ENCODE peak calls at places on chromosome 7, in seven cellular contexts. One of them, this sample, is unnamed.
A peak's percentile ranks its signal among the peaks of the same experiment; 100 is the strongest.

GRCh38 chr7:127226685-127227374 is 25.9 kb downstream of the GRM8 start:
- DNase-seq in tibial nerve: no peak
- DNase-seq in mucosa of descending colon: no peak
- DNase-seq in kidney: no peak
- DNase-seq in fibroblast of mammary gland: no peak
- DNase-seq in GM12865: no peak
- DNase-seq in AG09319: no peak
- DNase-seq in this sample: no peak

GRCh38 chr7:124351950-124352349 is 319.1 kb upstream of the TMEM229A start:
- DNase-seq in tibial nerve: no peak
- DNase-seq in mucosa of descending colon: no peak
- DNase-seq in kidney: no peak
- DNase-seq in fibroblast of mammary gland: no peak
- DNase-seq in GM12865: no peak
- DNase-seq in AG09319: no peak
- DNase-seq in this sample: no peak

GRCh38 chr7:148623586-148624282 is 33.2 kb downstream of the C7orf33 start:
- DNase-seq in tibial nerve: no peak
- DNase-seq in mucosa of descending colon: no peak
- DNase-seq in kidney: no peak
- DNase-seq in fibroblast of mammary gland: peak; percentile 45
- DNase-seq in GM12865: no peak
- DNase-seq in AG09319: no peak
- DNase-seq in this sample: no peak

GRCh38 chr7:25597881-25598456 is 369.7 kb upstream of the NPVF start:
- DNase-seq in tibial nerve: peak; percentile 42
- DNase-seq in mucosa of descending colon: no peak
- DNase-seq in kidney: no peak
- DNase-seq in fibroblast of mammary gland: no peak
- DNase-seq in GM12865: peak; percentile 7
- DNase-seq in AG09319: no peak
- DNase-seq in this sample: no peak

GRCh38 chr7:136976504-136977251 is 108.2 kb downstream of the CHRM2 start:
- DNase-seq in tibial nerve: no peak
- DNase-seq in mucosa of descending colon: no peak
- DNase-seq in kidney: no peak
- DNase-seq in fibroblast of mammary gland: no peak
- DNase-seq in GM12865: no peak
- DNase-seq in AG09319: no peak
- DNase-seq in this sample: no peak

GRCh38 chr7:24756989-24757798 is at the start of gene GSDME:
- DNase-seq in tibial nerve: no peak
- DNase-seq in mucosa of descending colon: peak; percentile 59
- DNase-seq in kidney: peak; percentile 83
- DNase-seq in fibroblast of mammary gland: peak; percentile 49
- DNase-seq in GM12865: peak; percentile 80
- DNase-seq in AG09319: no peak
- DNase-seq in this sample: no peak

GRCh38 chr7:38393874-38394273 is 120.4 kb upstream of the TARP start:
- DNase-seq in tibial nerve: no peak
- DNase-seq in mucosa of descending colon: no peak
- DNase-seq in kidney: no peak
- DNase-seq in fibroblast of mammary gland: no peak
- DNase-seq in GM12865: peak; percentile 26
- DNase-seq in AG09319: no peak
- DNase-seq in this sample: no peak

GRCh38 chr7:45454771-45455170 is 119.4 kb upstream of the ADCY1 start:
- DNase-seq in tibial nerve: no peak
- DNase-seq in mucosa of descending colon: no peak
- DNase-seq in kidney: no peak
- DNase-seq in fibroblast of mammary gland: no peak
- DNase-seq in GM12865: no peak
- DNase-seq in AG09319: no peak
- DNase-seq in this sample: no peak

GRCh38 chr7:141295367-141295895 is 221.6 kb downstream of the TMEM178B start:
- DNase-seq in tibial nerve: no peak
- DNase-seq in mucosa of descending colon: no peak
- DNase-seq in kidney: no peak
- DNase-seq in fibroblast of mammary gland: no peak
- DNase-seq in GM12865: no peak
- DNase-seq in AG09319: no peak
- DNase-seq in this sample: no peak

GRCh38 chr7:106238830-106239229 is 46.0 kb downstream of the NAMPT start:
- DNase-seq in tibial nerve: no peak
- DNase-seq in mucosa of descending colon: no peak
- DNase-seq in kidney: no peak
- DNase-seq in fibroblast of mammary gland: no peak
- DNase-seq in GM12865: no peak
- DNase-seq in AG09319: no peak
- DNase-seq in this sample: no peak

GRCh38 chr7:50667338-50667737 is 102.1 kb upstream of the DDC start:
- DNase-seq in tibial nerve: no peak
- DNase-seq in mucosa of descending colon: no peak
- DNase-seq in kidney: no peak
- DNase-seq in fibroblast of mammary gland: peak; percentile 31
- DNase-seq in GM12865: no peak
- DNase-seq in AG09319: no peak
- DNase-seq in this sample: no peak

GRCh38 chr7:108046952-108047506 is 44.1 kb upstream of the LAMB1 start:
- DNase-seq in tibial nerve: no peak
- DNase-seq in mucosa of descending colon: no peak
- DNase-seq in kidney: no peak
- DNase-seq in fibroblast of mammary gland: no peak
- DNase-seq in GM12865: no peak
- DNase-seq in AG09319: no peak
- DNase-seq in this sample: no peak

GRCh38 chr7:55030314-55030713 is 11.5 kb downstream of the EGFR start:
- DNase-seq in tibial nerve: no peak
- DNase-seq in mucosa of descending colon: no peak
- DNase-seq in kidney: no peak
- DNase-seq in fibroblast of mammary gland: peak; percentile 44
- DNase-seq in GM12865: no peak
- DNase-seq in AG09319: no peak
- DNase-seq in this sample: no peak

GRCh38 chr7:138886501-138886917 is 88.5 kb upstream of the ATP6V0A4 start:
- DNase-seq in tibial nerve: peak; percentile 92
- DNase-seq in mucosa of descending colon: no peak
- DNase-seq in kidney: no peak
- DNase-seq in fibroblast of mammary gland: peak; percentile 76
- DNase-seq in GM12865: peak; percentile 83
- DNase-seq in AG09319: peak; percentile 61
- DNase-seq in this sample: no peak

GRCh38 chr7:137343483-137343841 is at the start of gene PTN:
- DNase-seq in tibial nerve: no peak
- DNase-seq in mucosa of descending colon: peak; percentile 23
- DNase-seq in kidney: peak; percentile 74
- DNase-seq in fibroblast of mammary gland: peak; percentile 57
- DNase-seq in GM12865: no peak
- DNase-seq in AG09319: peak; percentile 42
- DNase-seq in this sample: no peak

GRCh38 chr7:45179666-45180065 is 22.1 kb downstream of the RAMP3 start:
- DNase-seq in tibial nerve: no peak
- DNase-seq in mucosa of descending colon: no peak
- DNase-seq in kidney: peak; percentile 10
- DNase-seq in fibroblast of mammary gland: no peak
- DNase-seq in GM12865: no peak
- DNase-seq in AG09319: no peak
- DNase-seq in this sample: no peak

GRCh38 chr7:45100761-45101480 is 10.6 kb downstream of the TBRG4 start:
- DNase-seq in tibial nerve: no peak
- DNase-seq in mucosa of descending colon: no peak
- DNase-seq in kidney: no peak
- DNase-seq in fibroblast of mammary gland: no peak
- DNase-seq in GM12865: no peak
- DNase-seq in AG09319: no peak
- DNase-seq in this sample: no peak

GRCh38 chr7:42222891-42223290 is 14.1 kb downstream of the GLI3 start:
- DNase-seq in tibial nerve: no peak
- DNase-seq in mucosa of descending colon: no peak
- DNase-seq in kidney: no peak
- DNase-seq in fibroblast of mammary gland: no peak
- DNase-seq in GM12865: no peak
- DNase-seq in AG09319: no peak
- DNase-seq in this sample: no peak

GRCh38 chr7:87517136-87517805 is 41.8 kb upstream of the ABCB4 start:
- DNase-seq in tibial nerve: no peak
- DNase-seq in mucosa of descending colon: no peak
- DNase-seq in kidney: no peak
- DNase-seq in fibroblast of mammary gland: peak; percentile 36
- DNase-seq in GM12865: no peak
- DNase-seq in AG09319: no peak
- DNase-seq in this sample: no peak

GRCh38 chr7:153641202-153641601 is 411.0 kb upstream of the DPP6 start:
- DNase-seq in tibial nerve: no peak
- DNase-seq in mucosa of descending colon: no peak
- DNase-seq in kidney: no peak
- DNase-seq in fibroblast of mammary gland: no peak
- DNase-seq in GM12865: no peak
- DNase-seq in AG09319: no peak
- DNase-seq in this sample: no peak

GRCh38 chr7:67311901-67312300 is 315.3 kb downstream of the TYW1 start:
- DNase-seq in tibial nerve: no peak
- DNase-seq in mucosa of descending colon: no peak
- DNase-seq in kidney: no peak
- DNase-seq in fibroblast of mammary gland: peak; percentile 54
- DNase-seq in GM12865: no peak
- DNase-seq in AG09319: no peak
- DNase-seq in this sample: no peak

GRCh38 chr7:108418941-108419340 is 37.3 kb downstream of the NRCAM start:
- DNase-seq in tibial nerve: no peak
- DNase-seq in mucosa of descending colon: no peak
- DNase-seq in kidney: no peak
- DNase-seq in fibroblast of mammary gland: peak; percentile 51
- DNase-seq in GM12865: no peak
- DNase-seq in AG09319: no peak
- DNase-seq in this sample: no peak

GRCh38 chr7:34070486-34071323 is 165.4 kb downstream of the BMPER start:
- DNase-seq in tibial nerve: no peak
- DNase-seq in mucosa of descending colon: no peak
- DNase-seq in kidney: no peak
- DNase-seq in fibroblast of mammary gland: peak; percentile 87
- DNase-seq in GM12865: no peak
- DNase-seq in AG09319: no peak
- DNase-seq in this sample: no peak

GRCh38 chr7:143361552-143362125 is 874 bp downstream of the FAM131B start:
- DNase-seq in tibial nerve: no peak
- DNase-seq in mucosa of descending colon: no peak
- DNase-seq in kidney: no peak
- DNase-seq in fibroblast of mammary gland: no peak
- DNase-seq in GM12865: no peak
- DNase-seq in AG09319: no peak
- DNase-seq in this sample: no peak

GRCh38 chr7:35513828-35514227 is 181.1 kb downstream of the HERPUD2 start:
- DNase-seq in tibial nerve: no peak
- DNase-seq in mucosa of descending colon: no peak
- DNase-seq in kidney: no peak
- DNase-seq in fibroblast of mammary gland: peak; percentile 30
- DNase-seq in GM12865: no peak
- DNase-seq in AG09319: no peak
- DNase-seq in this sample: no peak

GRCh38 chr7:115749924-115750323 is 280.6 kb downstream of the TFEC start:
- DNase-seq in tibial nerve: no peak
- DNase-seq in mucosa of descending colon: no peak
- DNase-seq in kidney: no peak
- DNase-seq in fibroblast of mammary gland: no peak
- DNase-seq in GM12865: no peak
- DNase-seq in AG09319: no peak
- DNase-seq in this sample: no peak

GRCh38 chr7:5780801-5781496 is 514 bp downstream of the RNF216 start:
- DNase-seq in tibial nerve: peak; percentile 15
- DNase-seq in mucosa of descending colon: peak; percentile 75
- DNase-seq in kidney: peak; percentile 84
- DNase-seq in fibroblast of mammary gland: peak; percentile 19
- DNase-seq in GM12865: peak; percentile 39
- DNase-seq in AG09319: no peak
- DNase-seq in this sample: peak; percentile 24

GRCh38 chr7:75892634-75893272 is 13.9 kb downstream of the RHBDD2 start:
- DNase-seq in tibial nerve: peak; percentile 60
- DNase-seq in mucosa of descending colon: no peak
- DNase-seq in kidney: peak; percentile 87
- DNase-seq in fibroblast of mammary gland: peak; percentile 47
- DNase-seq in GM12865: no peak
- DNase-seq in AG09319: no peak
- DNase-seq in this sample: no peak

GRCh38 chr7:877312-878232 is 1.2 kb downstream of the GET4 start:
- DNase-seq in tibial nerve: no peak
- DNase-seq in mucosa of descending colon: peak; percentile 67
- DNase-seq in kidney: peak; percentile 86
- DNase-seq in fibroblast of mammary gland: no peak
- DNase-seq in GM12865: peak; percentile 37
- DNase-seq in AG09319: no peak
- DNase-seq in this sample: no peak

DNA sequence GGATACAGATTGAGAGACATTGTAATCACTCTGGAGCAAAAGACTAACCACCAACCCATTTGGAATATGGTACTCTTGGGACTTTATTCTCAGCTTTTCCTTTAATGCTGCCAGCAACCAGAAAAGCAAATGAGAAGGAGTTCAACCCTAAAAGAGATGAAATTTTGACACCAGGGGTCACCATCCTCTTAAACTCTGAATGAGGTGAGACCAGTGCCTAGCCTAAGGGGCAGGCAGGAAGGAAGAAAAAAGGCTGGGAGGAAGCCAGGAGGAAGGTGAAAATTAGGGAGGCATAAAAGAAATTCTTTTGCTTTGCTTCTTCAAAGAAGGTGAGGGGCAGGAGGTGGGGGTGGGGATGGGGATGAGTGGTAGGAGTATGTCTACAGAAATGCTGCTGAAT is 135.8 kb downstream of the JAZF1 start:
- DNase-seq in tibial nerve: no peak
- DNase-seq in mucosa of descending colon: no peak
- DNase-seq in kidney: no peak
- DNase-seq in fibroblast of mammary gland: no peak
- DNase-seq in GM12865: no peak
- DNase-seq in AG09319: no peak
- DNase-seq in this sample: no peak
- TF ChIP-seq CTCF in tibial nerve: no peak
- TF ChIP-seq CTCF in mucosa of descending colon: no peak
- TF ChIP-seq CTCF in kidney: no peak
- TF ChIP-seq CTCF in fibroblast of mammary gland: no peak
- TF ChIP-seq CTCF in GM12865: no peak
- TF ChIP-seq CTCF in AG09319: no peak
- TF ChIP-seq CTCF in this sample: no peak

GRCh38 chr7:112571852-112572607 is 91.2 kb downstream of the LSMEM1 start:
- DNase-seq in tibial nerve: no peak
- DNase-seq in mucosa of descending colon: no peak
- DNase-seq in kidney: no peak
- DNase-seq in fibroblast of mammary gland: no peak
- DNase-seq in GM12865: no peak
- DNase-seq in AG09319: no peak
- DNase-seq in this sample: no peak
- TF ChIP-seq CTCF in tibial nerve: no peak
- TF ChIP-seq CTCF in mucosa of descending colon: no peak
- TF ChIP-seq CTCF in kidney: no peak
- TF ChIP-seq CTCF in fibroblast of mammary gland: peak; percentile 8
- TF ChIP-seq CTCF in GM12865: no peak
- TF ChIP-seq CTCF in AG09319: no peak
- TF ChIP-seq CTCF in this sample: no peak

GRCh38 chr7:134546903-134547737 is 1.8 kb upstream of the AKR1B15 start:
- DNase-seq in tibial nerve: peak; percentile 80
- DNase-seq in mucosa of descending colon: peak; percentile 81
- DNase-seq in kidney: no peak
- DNase-seq in fibroblast of mammary gland: peak; percentile 66
- DNase-seq in GM12865: no peak
- DNase-seq in AG09319: no peak
- DNase-seq in this sample: peak; percentile 69
- TF ChIP-seq CTCF in tibial nerve: peak; percentile 81
- TF ChIP-seq CTCF in mucosa of descending colon: peak; percentile 42
- TF ChIP-seq CTCF in kidney: peak; percentile 73
- TF ChIP-seq CTCF in fibroblast of mammary gland: peak; percentile 83
- TF ChIP-seq CTCF in GM12865: peak; percentile 73
- TF ChIP-seq CTCF in AG09319: peak; percentile 91
- TF ChIP-seq CTCF in this sample: peak; percentile 78

GRCh38 chr7:29309041-29309860 is 114.7 kb downstream of the CHN2 start:
- DNase-seq in tibial nerve: no peak
- DNase-seq in mucosa of descending colon: no peak
- DNase-seq in kidney: no peak
- DNase-seq in fibroblast of mammary gland: no peak
- DNase-seq in GM12865: no peak
- DNase-seq in AG09319: no peak
- DNase-seq in this sample: no peak
- TF ChIP-seq CTCF in tibial nerve: no peak
- TF ChIP-seq CTCF in mucosa of descending colon: no peak
- TF ChIP-seq CTCF in kidney: no peak
- TF ChIP-seq CTCF in fibroblast of mammary gland: peak; percentile 25
- TF ChIP-seq CTCF in GM12865: no peak
- TF ChIP-seq CTCF in AG09319: no peak
- TF ChIP-seq CTCF in this sample: no peak